ENCODE peak calls at places on chromosomes 7 and 10, in eight cellular contexts. E is endothelial cell; J is GM20000; X is activated naive CD4-positive, alpha-beta T cell; K is myocyte; I is T-helper 1 cell; G is neural progenitor cell; Y is LoVo. C is an unnamed sample.

GRCh38 chr7:378551-379455 is 88.8 kb downstream of the FOXL3 start:
- DNase-seq in K (no peak), X (no peak), Y (no peak), I (no peak), E (no peak), J (peak; percentile 39), G (peak; percentile 39), C (no peak)

GRCh38 chr7:73504920-73505319 is 17.2 kb downstream of the BAZ1B start:
- DNase-seq in K (peak; percentile 54), G (no peak), I (no peak), J (no peak), Y (no peak), E (no peak), X (no peak), C (no peak)

GRCh38 chr7:5528071-5528814 is 104.6 kb upstream of the TNRC18 start:
- DNase-seq in I (no peak), X (peak; percentile 30), K (peak; percentile 68), Y (no peak), E (no peak), G (peak; percentile 59), J (no peak), C (no peak)

GRCh38 chr7:74655324-74655723 is 2.2 kb upstream of the GTF2I start:
- DNase-seq in X (no peak), J (no peak), E (no peak), I (no peak), Y (no peak), G (no peak), K (no peak), C (no peak)

GRCh38 chr10:25522946-25523608 is 348.3 kb downstream of the GPR158 start:
- DNase-seq in I (no peak), E (peak; percentile 80), Y (no peak), G (peak; percentile 67), J (no peak), K (no peak), X (no peak), C (no peak)

GRCh38 chr7:154613811-154614210 is 389.1 kb downstream of the PAXIP1 start:
- DNase-seq in G (no peak), Y (no peak), I (no peak), E (no peak), J (no peak), K (no peak), X (no peak), C (no peak)

GRCh38 chr10:77188511-77188910 is 449.1 kb downstream of the KCNMA1 start:
- DNase-seq in K (peak; percentile 5), I (no peak), G (no peak), Y (no peak), J (no peak), X (no peak), E (no peak), C (no peak)

GRCh38 chr10:132219486-132219885 is 32.7 kb downstream of the DPYSL4 start:
- DNase-seq in E (no peak), J (no peak), G (no peak), Y (no peak), X (no peak), I (no peak), K (no peak), C (no peak)

GRCh38 chr7:103929808-103930415 is 59.5 kb downstream of the RELN start:
- DNase-seq in K (no peak), X (no peak), J (no peak), Y (no peak), G (no peak), E (no peak), I (no peak), C (no peak)

GRCh38 chr7:142357953-142358520 is 100.2 kb upstream of the PRSS58 start:
- DNase-seq in K (peak; percentile 92), J (peak; percentile 49), G (peak; percentile 58), Y (peak; percentile 75), X (no peak), I (no peak), E (peak; percentile 46), C (no peak)

GRCh38 chr7:88546808-88547207 is 212.7 kb upstream of the ZNF804B start:
- DNase-seq in K (no peak), I (no peak), J (peak; percentile 42), Y (peak; percentile 41), G (peak; percentile 54), X (no peak), E (peak; percentile 58), C (no peak)

C was measured in cortex of kidney.